ENCODE peak calls at places on chromosomes 7 and 10, in eight cellular contexts. K, W, Q, A, Z, V, S and G are unnamed samples.

GRCh38 chr7:144390481-144390880 is 13.0 kb downstream of the NOBOX start:
- DNase-seq in K (no peak), W (no peak), Q (no peak), A (no peak), Z (no peak), V (no peak), S (no peak), G (no peak)

GRCh38 chr10:78435484-78436222 is 402.0 kb downstream of the RPS24 start:
- DNase-seq in K (no peak), W (no peak), Q (no peak), A (no peak), Z (no peak), V (no peak), S (no peak), G (no peak)

GRCh38 chr7:157893535-157894044 is 556.8 kb downstream of the DNAJB6 start:
- DNase-seq in K (no peak), W (no peak), Q (no peak), A (no peak), Z (no peak), V (no peak), S (no peak), G (no peak)

GRCh38 chr10:116715396-116715795 is 27.0 kb downstream of the HSPA12A start:
- DNase-seq in K (no peak), W (no peak), Q (no peak), A (no peak), Z (no peak), V (peak), S (no peak), G (no peak)

GRCh38 chr7:26696161-26696560 is 168.2 kb downstream of the SKAP2 start:
- DNase-seq in K (no peak), W (no peak), Q (no peak), A (no peak), Z (no peak), V (peak), S (no peak), G (no peak)

GRCh38 chr7:115230882-115231508 is 309.1 kb downstream of the MDFIC start:
- DNase-seq in K (no peak), W (peak), Q (peak), A (peak), Z (peak), V (peak), S (peak), G (peak)

GRCh38 chr7:151511946-151512345 is 7.7 kb downstream of the RHEB start:
- DNase-seq in K (no peak), W (peak), Q (no peak), A (no peak), Z (no peak), V (peak), S (no peak), G (no peak)

GRCh38 chr7:150717821-150718420 is 1.5 kb downstream of the GIMAP1 start:
- DNase-seq in K (no peak), W (no peak), Q (no peak), A (no peak), Z (no peak), V (no peak), S (no peak), G (no peak)

GRCh38 chr7:101066858-101067227 is 18.4 kb upstream of the TRIM56 start:
- DNase-seq in K (no peak), W (no peak), Q (no peak), A (no peak), Z (no peak), V (no peak), S (no peak), G (no peak)

GRCh38 chr10:43867667-43868361 is 219.1 kb upstream of the ZNF32 start:
- DNase-seq in K (no peak), W (peak), Q (peak), A (no peak), Z (no peak), V (peak), S (peak), G (peak)

GRCh38 chr10:38043516-38043915 is 33.0 kb downstream of the ZNF33A start:
- DNase-seq in K (no peak), W (no peak), Q (no peak), A (no peak), Z (no peak), V (no peak), S (no peak), G (no peak)

GRCh38 chr10:33215154-33215553 is 119.3 kb downstream of the NRP1 start:
- DNase-seq in K (no peak), W (peak), Q (peak), A (peak), Z (no peak), V (peak), S (peak), G (no peak)

GRCh38 chr7:140275069-140275961 is 98.5 kb upstream of the KDM7A start:
- DNase-seq in K (no peak), W (peak), Q (no peak), A (no peak), Z (no peak), V (peak), S (no peak), G (no peak)

GRCh38 chr7:47170516-47170915 is 411.4 kb downstream of the TNS3 start:
- DNase-seq in K (no peak), W (no peak), Q (no peak), A (no peak), Z (no peak), V (peak), S (no peak), G (no peak)